ENCODE peak calls at places on chromosomes 11 and 22, in eight cellular contexts. Y, S, R, I, O, T, M and G are unnamed samples.

GRCh38 chr11:66421492-66422205 is 814 bp downstream of the NPAS4 start:
- DNase-seq in R (peak), S (peak), M (peak), Y (peak), I (peak), T (peak), O (peak), G (peak)

GRCh38 chr11:57249384-57250319 is 12.6 kb upstream of the APLNR start:
- DNase-seq in O (peak), Y (peak), M (peak), S (peak), R (no peak), I (peak), T (peak), G (no peak)

GRCh38 chr11:68673991-68674390 is 10.4 kb upstream of the GAL start:
- DNase-seq in Y (no peak), I (no peak), T (no peak), O (no peak), R (no peak), M (no peak), S (no peak), G (no peak)

GRCh38 chr22:26674211-26675190 is 17.1 kb downstream of the MIAT start:
- DNase-seq in T (no peak), I (no peak), S (no peak), R (no peak), M (no peak), O (no peak), Y (no peak), G (no peak)

GRCh38 chr11:75422248-75423231 is 10.5 kb downstream of the KLHL35 start:
- DNase-seq in I (no peak), Y (no peak), O (no peak), T (no peak), R (no peak), S (peak), M (no peak), G (no peak)

GRCh38 chr22:37187552-37187890 is 526 bp downstream of the C1QTNF6 start:
- DNase-seq in I (no peak), O (no peak), M (no peak), R (no peak), T (peak), S (peak), Y (peak), G (no peak)

GRCh38 chr11:117885777-117886176 is 9.3 kb upstream of the FXYD6 start:
- DNase-seq in O (no peak), T (no peak), M (no peak), Y (no peak), R (no peak), S (no peak), I (no peak), G (no peak)

GRCh38 chr22:25966448-25966913 is 202.8 kb upstream of the SEZ6L start:
- DNase-seq in R (no peak), M (no peak), Y (no peak), I (no peak), S (no peak), O (no peak), T (no peak), G (no peak)